ENCODE peak calls at places on chromosomes 13 and 19, in four cellular contexts. Y is IMR-90, M is neural progenitor cell, P is tibial nerve. E is an unnamed sample.

GRCh38 chr13:50187352-50188029 is 172.2 kb downstream of the KCNRG start:
- DNase-seq in Y (no peak), M (no peak), P (no peak), E (no peak)

GRCh38 chr19:52991484-52991883 is 22.2 kb upstream of the ERVV-1 start:
- DNase-seq in Y (peak), M (no peak), P (no peak), E (peak)

GRCh38 chr19:17560205-17560595 is 4.8 kb downstream of the COLGALT1 start:
- DNase-seq in M (no peak), P (no peak), Y (peak), E (peak)

GRCh38 chr19:54462713-54463530 is 656 bp downstream of the LENG9 start:
- DNase-seq in M (peak), Y (peak), P (peak), E (peak)

GRCh38 chr13:46006688-46007452 is 45.7 kb downstream of the ZC3H13 start:
- DNase-seq in Y (peak), M (no peak), P (no peak), E (no peak)

GRCh38 chr19:489418-490196 is 6.7 kb upstream of the MADCAM1 start:
- DNase-seq in M (peak), Y (peak), P (no peak), E (peak)

GRCh38 chr13:109400625-109401257 is 385.6 kb downstream of the IRS2 start:
- DNase-seq in Y (no peak), P (no peak), M (peak), E (no peak)

GRCh38 chr13:33174980-33175379 is 110.6 kb downstream of the STARD13 start:
- DNase-seq in M (no peak), P (no peak), Y (peak), E (peak)

GRCh38 chr13:102638741-102639140 is 42.0 kb downstream of the TPP2 start:
- DNase-seq in M (no peak), P (no peak), Y (no peak), E (no peak)

GRCh38 chr13:110520431-110521295 is 40.9 kb downstream of the RAB20 start:
- DNase-seq in Y (peak), M (no peak), P (peak), E (peak)

GRCh38 chr13:35499131-35500051 is 22.9 kb upstream of the MAB21L1 start:
- DNase-seq in Y (no peak), P (no peak), M (peak), E (no peak)

GRCh38 chr19:16338470-16339360 is 14.1 kb downstream of the KLF2 start:
- DNase-seq in M (no peak), Y (peak), P (no peak), E (peak)

GRCh38 chr13:44653261-44653660 is 77.1 kb upstream of the TSC22D1 start:
- DNase-seq in M (no peak), Y (peak), P (no peak), E (peak)

GRCh38 chr13:44396295-44396962 is 22.8 kb downstream of the SERP2 start:
- DNase-seq in M (no peak), P (no peak), Y (no peak), E (no peak)

GRCh38 chr19:29499921-29500590 is 25.7 kb upstream of the VSTM2B start:
- DNase-seq in P (no peak), M (no peak), Y (no peak), E (no peak)

GRCh38 chr13:36848228-36848982 is 29.4 kb downstream of the RFXAP start:
- DNase-seq in P (no peak), Y (peak), M (peak), E (no peak)

GRCh38 chr19:20315543-20315942 is 148.5 kb downstream of the ZNF486 start:
- DNase-seq in M (no peak), Y (no peak), P (no peak), E (no peak)

DNA sequence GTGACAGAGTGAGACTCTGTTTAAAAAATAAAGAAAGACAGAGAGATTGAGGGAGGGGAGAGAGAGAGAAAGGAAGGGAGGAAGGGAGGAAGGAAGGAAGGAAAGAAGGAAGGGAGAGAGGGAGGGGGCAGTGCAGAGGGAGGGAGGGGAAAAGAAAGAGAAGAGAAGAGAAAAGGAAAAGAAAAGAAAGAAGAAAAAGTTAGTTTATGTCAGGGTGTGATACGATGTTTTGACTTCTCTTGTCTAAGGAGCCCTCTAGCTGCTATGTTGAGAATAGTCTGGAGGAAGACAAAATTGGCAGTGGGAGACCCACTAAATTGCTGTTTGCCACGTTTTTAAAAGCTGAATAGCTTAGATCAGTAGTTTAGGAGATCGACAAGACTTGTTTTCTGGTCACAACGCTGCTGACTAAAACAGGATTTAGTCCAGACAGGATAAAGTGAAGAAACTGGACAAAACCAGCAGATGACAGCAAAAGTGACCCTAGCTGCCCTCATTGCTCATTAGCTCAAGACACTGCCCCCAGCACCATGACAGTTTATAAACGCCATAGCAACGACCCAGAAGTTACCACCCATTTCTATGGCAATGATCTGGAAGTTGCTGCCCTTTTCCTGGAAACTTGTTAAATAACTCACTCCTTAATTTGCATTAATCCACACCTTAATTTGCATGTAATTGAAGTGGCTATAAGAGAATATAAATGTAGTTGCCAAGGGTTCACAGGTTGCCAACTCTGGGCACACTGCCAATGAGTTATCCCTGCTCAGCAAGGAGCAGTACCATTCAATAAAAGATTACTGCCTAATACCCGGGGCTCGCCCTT is 11.1 kb downstream of the TEX101 start:
- DNase-seq in M (peak), Y (peak), P (no peak), E (peak)
- TF ChIP-seq CTCF in M (peak), Y (peak), P (peak), E (peak)

GRCh38 chr19:47729468-47729798 is 15.9 kb upstream of the NOP53 start:
- DNase-seq in Y (peak), M (peak), P (peak), E (peak)
- H3K4me3 ChIP-seq in Y (no peak), M (peak), P (no peak), E (peak)

GRCh38 chr13:113033054-113033453 is 64.0 kb downstream of the MCF2L start:
- DNase-seq in Y (no peak), P (no peak), M (no peak), E (no peak)

GRCh38 chr13:113036401-113036800 is 67.4 kb downstream of the MCF2L start:
- DNase-seq in P (no peak), M (no peak), Y (no peak), E (no peak)

GRCh38 chr13:113035209-113035800 is 66.3 kb downstream of the MCF2L start:
- DNase-seq in P (no peak), M (no peak), Y (no peak), E (no peak)

GRCh38 chr13:113033498-113033897 is 64.5 kb downstream of the MCF2L start:
- DNase-seq in P (no peak), M (no peak), Y (no peak), E (no peak)

GRCh38 chr13:113034451-113035208 is 65.6 kb downstream of the MCF2L start:
- DNase-seq in Y (peak), M (peak), P (no peak), E (peak)
- TF ChIP-seq CTCF in Y (peak), M (peak), P (peak), E (peak)

GRCh38 chr19:39397360-39398296 is 6.5 kb downstream of the MED29 start:
- DNase-seq in M (peak), Y (peak), P (peak), E (peak)

GRCh38 chr19:39401549-39402416 is 4.9 kb upstream of the ZFP36 start:
- DNase-seq in M (peak), P (no peak), Y (peak), E (peak)

GRCh38 chr19:39399684-39400465 is 6.8 kb upstream of the ZFP36 start:
- DNase-seq in P (no peak), M (no peak), Y (no peak), E (no peak)

GRCh38 chr19:39400997-39401548 is 5.6 kb upstream of the ZFP36 start:
- DNase-seq in M (no peak), Y (no peak), P (no peak), E (no peak)

DNA sequence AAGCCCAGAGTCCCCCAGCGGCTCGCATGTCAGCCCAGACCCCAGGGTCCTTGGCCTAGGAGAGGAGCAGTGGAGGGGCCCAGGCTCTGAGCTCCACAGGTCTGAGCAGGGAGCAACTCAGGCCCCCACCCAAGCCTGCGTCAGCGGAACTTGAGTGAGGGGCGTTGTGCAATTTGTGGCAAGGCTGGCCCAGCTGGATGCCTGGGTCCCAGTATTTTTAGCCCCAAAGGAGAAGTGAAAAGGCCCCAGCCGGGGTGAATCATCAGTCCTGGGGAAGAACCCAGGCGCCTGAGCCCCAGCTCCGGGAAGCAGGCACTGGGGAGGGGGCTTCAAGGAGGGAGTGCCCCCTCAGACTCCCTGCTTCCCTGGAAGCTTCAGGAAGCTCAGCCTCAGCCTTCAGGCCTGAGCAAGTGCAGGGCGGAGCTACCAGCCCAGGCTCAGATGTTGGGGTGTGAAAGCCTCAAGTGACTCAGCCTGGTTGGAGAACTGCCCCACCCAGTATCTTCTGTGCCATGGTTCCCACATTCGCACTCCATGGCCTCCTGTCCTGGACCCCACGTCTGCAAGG is 7.2 kb downstream of the MED29 start:
- DNase-seq in Y (peak), P (peak), M (no peak), E (peak)
- H3K4me3 ChIP-seq in Y (no peak), P (no peak), M (no peak), E (no peak)

GRCh38 chr13:98133949-98134348 is 8.9 kb upstream of the FARP1 start:
- DNase-seq in M (no peak), P (no peak), Y (no peak), E (no peak)

GRCh38 chr13:98134901-98135300 is 8.0 kb upstream of the FARP1 start:
- DNase-seq in M (no peak), P (no peak), Y (no peak), E (no peak)

DNA sequence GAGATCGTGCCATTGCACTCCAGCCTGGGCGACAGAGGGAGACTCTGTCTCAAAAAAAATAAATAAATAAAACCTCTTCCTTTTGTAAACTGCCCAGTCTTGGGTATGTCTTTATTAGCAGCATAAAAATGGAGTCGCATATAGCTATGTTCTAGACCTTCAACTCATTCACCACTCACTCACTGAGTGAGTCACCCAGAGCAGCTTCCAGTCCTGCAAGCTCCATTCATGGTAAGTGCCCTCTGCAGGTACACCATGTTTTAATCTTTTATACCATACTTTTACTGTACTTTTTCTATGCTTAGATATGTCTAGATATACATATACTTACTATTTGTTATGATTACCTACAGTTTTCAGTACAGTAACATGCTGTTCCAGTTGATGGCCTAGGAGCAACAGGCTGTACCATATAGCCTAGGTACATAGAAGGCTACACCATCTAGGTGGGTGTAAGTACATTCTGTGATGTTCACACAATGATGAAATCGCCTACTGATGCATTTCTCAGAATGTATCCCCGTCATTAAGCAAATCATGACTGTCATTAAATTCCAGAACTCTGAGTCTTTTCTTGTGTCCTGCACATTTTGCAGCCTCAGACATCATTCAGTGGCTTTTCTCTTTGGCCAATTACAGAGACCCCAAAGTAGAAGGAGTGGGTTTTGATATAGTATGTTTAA is 13.7 kb upstream of the FARP1 start:
- DNase-seq in Y (peak), M (no peak), P (no peak), E (no peak)
- TF ChIP-seq CTCF in Y (no peak), M (no peak), P (no peak), E (no peak)

GRCh38 chr19:58034476-58034790 is 608 bp downstream of the ZSCAN1 start:
- DNase-seq in P (no peak), M (peak), Y (no peak), E (no peak)
- H3K4me3 ChIP-seq in P (no peak), M (peak), Y (no peak), E (no peak)

DNA sequence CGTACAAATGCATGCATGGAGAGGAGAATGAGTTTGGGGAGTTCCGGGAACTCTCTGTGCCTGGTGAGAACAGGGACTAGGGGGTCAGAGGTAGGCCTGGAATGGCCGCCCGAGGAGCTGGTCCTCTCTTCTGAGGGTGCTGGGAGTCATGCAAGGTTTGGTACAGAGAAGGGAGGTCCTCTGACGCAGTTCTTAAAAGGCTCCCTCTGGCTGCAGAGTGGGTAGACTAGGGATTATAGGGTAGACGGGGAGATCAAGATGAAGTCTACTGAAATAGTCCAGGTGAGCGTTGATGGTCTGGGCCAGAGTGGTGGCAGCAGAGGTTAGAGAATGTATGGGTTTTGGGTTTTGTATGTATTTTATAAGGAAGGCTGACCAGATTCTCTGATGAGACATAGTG is 796 bp downstream of the ZNF304 start:
- DNase-seq in Y (peak), M (peak), P (no peak), E (peak)
- TF ChIP-seq CTCF in Y (peak), M (no peak), P (no peak), E (no peak)